ENCODE peak calls at places on chromosomes 16 and 17, in ten cellular contexts. H is MV-4-11; L is esophagus squamous epithelium; S is heart right ventricle; R is activated T-cell treated with anti-CD3 and anti-CD28 coated beads for 24 hours; A is C1 segment of cervical spinal cord; T is naive thymus-derived CD8-positive, alpha-beta T cell; W is Panc1; J is stromal cell of bone marrow; Z is AG08395. O is an unnamed sample.

GRCh38 chr17:50207792-50208567 is 6.5 kb upstream of the COL1A1 start:
- DNase-seq in H (no peak), L (no peak), S (no peak), R (no peak), A (no peak), T (no peak), W (no peak), J (no peak), Z (no peak), O (no peak)

GRCh38 chr17:45221081-45221996 is at the start of gene FMNL1:
- DNase-seq in H (peak), L (no peak), S (peak), R (peak), A (no peak), T (peak), W (no peak), J (no peak), Z (no peak), O (no peak)

GRCh38 chr17:64025732-64026294 is 5.4 kb upstream of the ICAM2 start:
- DNase-seq in H (peak), L (peak), S (peak), R (peak), A (peak), T (peak), W (peak), J (peak), Z (peak), O (no peak)

GRCh38 chr17:27576429-27577123 is 54.4 kb upstream of the LGALS9 start:
- DNase-seq in H (no peak), L (no peak), S (no peak), R (no peak), A (peak), T (no peak), W (no peak), J (no peak), Z (no peak), O (no peak)

GRCh38 chr17:77755410-77755963 is 203.0 kb upstream of the TNRC6C start:
- DNase-seq in H (no peak), L (no peak), S (no peak), R (no peak), A (no peak), T (no peak), W (no peak), J (no peak), Z (no peak), O (no peak)

GRCh38 chr17:76847031-76847430 is 21.2 kb upstream of the MGAT5B start:
- DNase-seq in H (no peak), L (no peak), S (no peak), R (no peak), A (no peak), T (no peak), W (no peak), J (no peak), Z (no peak), O (no peak)

GRCh38 chr17:27807567-27808470 is 7.5 kb upstream of the NOS2 start:
- DNase-seq in H (no peak), L (no peak), S (no peak), R (peak), A (peak), T (peak), W (no peak), J (no peak), Z (no peak), O (no peak)

GRCh38 chr16:716250-716607 is 1.3 kb downstream of the METRN start:
- DNase-seq in H (no peak), L (no peak), S (no peak), R (no peak), A (peak), T (no peak), W (no peak), J (no peak), Z (peak), O (no peak)

GRCh38 chr17:68972119-68972704 is 17.0 kb upstream of the ABCA8 start:
- DNase-seq in H (peak), L (no peak), S (no peak), R (no peak), A (peak), T (no peak), W (no peak), J (peak), Z (peak), O (no peak)

GRCh38 chr17:80546267-80546666 is 1.6 kb downstream of the RPTOR start:
- DNase-seq in H (peak), L (no peak), S (no peak), R (no peak), A (no peak), T (no peak), W (no peak), J (no peak), Z (no peak), O (no peak)

GRCh38 chr16:80084614-80085013 is 456.2 kb upstream of the DYNLRB2 start:
- DNase-seq in H (no peak), L (no peak), S (peak), R (no peak), A (peak), T (no peak), W (no peak), J (peak), Z (peak), O (no peak)

GRCh38 chr16:85084841-85085535 is 27.3 kb downstream of the CIBAR2 start:
- DNase-seq in H (no peak), L (no peak), S (no peak), R (no peak), A (no peak), T (no peak), W (no peak), J (no peak), Z (no peak), O (no peak)

GRCh38 chr16:61460020-61460419 is 576.2 kb downstream of the CDH8 start:
- DNase-seq in H (no peak), L (no peak), S (no peak), R (no peak), A (no peak), T (no peak), W (no peak), J (no peak), Z (no peak), O (no peak)